ENCODE peak calls at places on chromosome 1, in six cellular contexts. D is activated naive CD8-positive, alpha-beta T cell treated with anti-CD3 and anti-CD28 coated beads, Interleukin-2, amount 50 U/mL, for 24 hours; K is right cardiac atrium; P is mesothelial cell of epicardium; H is activated CD4-positive, alpha-beta T cell treated with anti-CD3 and anti-CD28 coated beads for 48 hours; V is Peyer's patch. I is an unnamed sample.

GRCh38 chr1:17119076-17119743 is at the start of gene PADI2:
- DNase-seq in V (peak; percentile 44), D (peak; percentile 70), H (peak; percentile 78), P (peak; percentile 64), K (peak; percentile 86), I (no peak)

GRCh38 chr1:235972316-235973090 is 92.4 kb downstream of the NID1 start:
- DNase-seq in P (no peak), H (no peak), K (no peak), V (no peak), D (no peak), I (no peak)

GRCh38 chr1:54597455-54598030 is 25.8 kb downstream of the FAM151A start:
- DNase-seq in H (no peak), D (no peak), P (no peak), V (no peak), K (no peak), I (no peak)

GRCh38 chr1:96445296-96445695 is 276.3 kb upstream of the PTBP2 start:
- DNase-seq in H (no peak), K (no peak), D (no peak), P (no peak), V (no peak), I (no peak)

GRCh38 chr1:53573931-53574330 is 114.7 kb downstream of the DMRTB1 start:
- DNase-seq in D (no peak), H (no peak), V (no peak), K (no peak), P (peak; percentile 1), I (no peak)

GRCh38 chr1:41773144-41773571 is 145.6 kb downstream of the HIVEP3 start:
- DNase-seq in V (no peak), D (no peak), K (no peak), H (no peak), P (no peak), I (no peak)

GRCh38 chr1:208178091-208178529 is 66.1 kb downstream of the PLXNA2 start:
- DNase-seq in P (no peak), V (no peak), K (no peak), H (no peak), D (no peak), I (peak; percentile 38)

GRCh38 chr1:168467452-168467851 is 76.3 kb downstream of the XCL2 start:
- DNase-seq in V (no peak), H (no peak), P (no peak), D (no peak), K (no peak), I (no peak)

GRCh38 chr1:115052454-115053083 is 22.9 kb downstream of the TSHB start:
- DNase-seq in K (peak; percentile 69), V (peak; percentile 54), P (no peak), H (peak; percentile 70), D (peak; percentile 53), I (peak; percentile 53)

GRCh38 chr1:187689137-187689536 is 860.4 kb downstream of the PLA2G4A start:
- DNase-seq in P (no peak), D (no peak), V (no peak), H (no peak), K (peak; percentile 41), I (no peak)

GRCh38 chr1:224447251-224447650 is 12.7 kb upstream of the WDR26 start:
- DNase-seq in D (no peak), P (no peak), V (no peak), H (no peak), K (peak; percentile 77), I (no peak)

GRCh38 chr1:84570436-84571149 is 3.6 kb downstream of the CTBS start:
- DNase-seq in K (no peak), P (no peak), V (no peak), D (no peak), H (no peak), I (no peak)

GRCh38 chr1:100496896-100497295 is 41.0 kb upstream of the GPR88 start:
- DNase-seq in K (no peak), V (no peak), P (no peak), D (no peak), H (no peak), I (no peak)

GRCh38 chr1:1425426-1425752 is 4.3 kb upstream of the ANKRD65 start:
- DNase-seq in H (no peak), V (no peak), D (no peak), K (peak; percentile 40), P (no peak), I (no peak)

GRCh38 chr1:113934511-113935055 is 5.5 kb downstream of the HIPK1 start:
- DNase-seq in V (no peak), K (no peak), D (no peak), P (no peak), H (no peak), I (no peak)

GRCh38 chr1:165109013-165109412 is 247.5 kb downstream of the LMX1A start:
- DNase-seq in V (no peak), P (no peak), K (no peak), H (no peak), D (no peak), I (peak; percentile 63)

GRCh38 chr1:40530735-40531380 is 579 bp upstream of the ZNF684 start:
- DNase-seq in V (no peak), P (no peak), K (no peak), H (no peak), D (no peak), I (no peak)

GRCh38 chr1:162407539-162407938 is 4.4 kb downstream of the SH2D1B start:
- DNase-seq in K (no peak), H (no peak), V (no peak), P (no peak), D (no peak), I (no peak)

GRCh38 chr1:41102208-41102607 is 80.7 kb upstream of the SLFNL1 start:
- DNase-seq in K (peak; percentile 96), V (peak; percentile 17), H (no peak), P (no peak), D (no peak), I (no peak)

GRCh38 chr1:151867785-151868403 is 14.4 kb upstream of the THEM5 start:
- DNase-seq in H (peak; percentile 24), D (no peak), P (no peak), K (no peak), V (no peak), I (no peak)

GRCh38 chr1:119544165-119544762 is 37.3 kb downstream of the HSD3B1 start:
- DNase-seq in D (no peak), K (no peak), P (no peak), V (no peak), H (peak; percentile 12), I (no peak)

GRCh38 chr1:91725961-91726704 is 159.8 kb downstream of the TGFBR3 start:
- DNase-seq in P (no peak), H (no peak), V (no peak), D (no peak), K (no peak), I (no peak)

GRCh38 chr1:245154429-245155185 is at the start of gene KIF26B:
- DNase-seq in H (peak; percentile 49), D (peak; percentile 37), V (no peak), K (peak; percentile 68), P (peak; percentile 69), I (no peak)

GRCh38 chr1:159980786-159981185 is 26.7 kb upstream of the SLAMF9 start:
- DNase-seq in H (no peak), K (no peak), D (no peak), V (no peak), P (no peak), I (no peak)

GRCh38 chr1:996851-997727 is 2.8 kb downstream of the HES4 start:
- DNase-seq in P (no peak), D (no peak), V (no peak), H (no peak), K (peak; percentile 51), I (no peak)

GRCh38 chr1:90763506-90763905 is 46.4 kb upstream of the BARHL2 start:
- DNase-seq in P (no peak), V (no peak), D (no peak), K (no peak), H (no peak), I (no peak)

GRCh38 chr1:54017979-54018378 is at the start of gene LDLRAD1:
- DNase-seq in H (no peak), K (no peak), P (no peak), D (no peak), V (no peak), I (no peak)

GRCh38 chr1:30523055-30524020 is 200.0 kb downstream of the MATN1 start:
- DNase-seq in D (no peak), K (peak; percentile 49), V (no peak), H (no peak), P (no peak), I (no peak)

GRCh38 chr1:184118051-184118450 is 66.5 kb downstream of the TSEN15 start:
- DNase-seq in D (no peak), V (no peak), H (no peak), P (no peak), K (no peak), I (no peak)

GRCh38 chr1:2989976-2990375 is 31.3 kb upstream of the ACTRT2 start:
- DNase-seq in K (no peak), V (no peak), H (no peak), P (peak; percentile 10), D (no peak), I (no peak)

GRCh38 chr1:25608488-25609178 is 8.0 kb upstream of the MAN1C1 start:
- DNase-seq in K (peak; percentile 96), P (peak; percentile 67), H (peak; percentile 94), V (peak; percentile 92), D (peak; percentile 91), I (peak; percentile 10)

GRCh38 chr1:151060241-151061011 is at the start of gene MLLT11:
- DNase-seq in H (no peak), V (peak; percentile 59), D (peak; percentile 53), K (peak; percentile 78), P (peak; percentile 49), I (peak; percentile 78)

GRCh38 chr1:17819129-17819802 is 64.1 kb downstream of the ACTL8 start:
- DNase-seq in H (no peak), K (peak; percentile 69), P (no peak), V (no peak), D (no peak), I (no peak)

GRCh38 chr1:98991127-98992003 is 13.3 kb downstream of the PLPPR5 start:
- DNase-seq in H (peak; percentile 46), D (no peak), P (no peak), K (no peak), V (no peak), I (no peak)

GRCh38 chr1:37944091-37944763 is 2.6 kb downstream of the INPP5B start:
- DNase-seq in D (no peak), H (no peak), P (no peak), V (no peak), K (no peak), I (no peak)

GRCh38 chr1:99173282-99173681 is 91.0 kb upstream of the PLPPR4 start:
- DNase-seq in D (no peak), H (no peak), V (no peak), P (no peak), K (no peak), I (no peak)

GRCh38 chr1:248913933-248914332 is 7.9 kb downstream of the PGBD2 start:
- DNase-seq in K (no peak), H (no peak), D (no peak), P (no peak), V (no peak), I (no peak)